ENCODE peak calls at places on chromosomes 1 and 21, in six cellular contexts. V is CD8-positive, alpha-beta memory T cell; G is psoas muscle; H is K562; Q is adrenal gland; Y is heart right ventricle. P is an unnamed sample.

GRCh38 chr1:30649321-30649991 is 73.9 kb downstream of the MATN1 start:
- DNase-seq in V (no peak), G (no peak), H (no peak), Q (no peak), Y (no peak), P (no peak)

GRCh38 chr1:96492236-96492635 is 229.3 kb upstream of the PTBP2 start:
- DNase-seq in V (no peak), G (no peak), H (no peak), Q (no peak), Y (no peak), P (no peak)

GRCh38 chr1:61605607-61606321 is 119.2 kb downstream of the TM2D1 start:
- DNase-seq in V (no peak), G (no peak), H (no peak), Q (no peak), Y (no peak), P (no peak)

GRCh38 chr1:101371259-101371658 is 134.4 kb downstream of the S1PR1 start:
- DNase-seq in V (no peak), G (no peak), H (peak; percentile 3), Q (peak; percentile 42), Y (no peak), P (no peak)

GRCh38 chr21:35467536-35467935 is 418.4 kb upstream of the RUNX1 start:
- DNase-seq in V (no peak), G (no peak), H (no peak), Q (no peak), Y (no peak), P (no peak)

GRCh38 chr1:103541431-103541830 is 15.9 kb downstream of the RNPC3 start:
- DNase-seq in V (no peak), G (no peak), H (no peak), Q (no peak), Y (no peak), P (no peak)

GRCh38 chr1:204396015-204396583 is 15.5 kb downstream of the PPP1R15B start:
- DNase-seq in V (no peak), G (no peak), H (peak; percentile 57), Q (no peak), Y (no peak), P (no peak)

GRCh38 chr1:10561497-10561896 is 86.7 kb downstream of the PEX14 start:
- DNase-seq in V (no peak), G (no peak), H (no peak), Q (no peak), Y (no peak), P (no peak)

GRCh38 chr1:183306317-183307042 is 111.7 kb downstream of the NMNAT2 start:
- DNase-seq in V (no peak), G (no peak), H (peak; percentile 9), Q (no peak), Y (no peak), P (no peak)

GRCh38 chr1:9211291-9211811 is 23.2 kb upstream of the H6PD start:
- DNase-seq in V (no peak), G (no peak), H (peak; percentile 27), Q (no peak), Y (no peak), P (no peak)

GRCh38 chr1:91011726-91012125 is 10.1 kb downstream of the ZNF644 start:
- DNase-seq in V (no peak), G (no peak), H (no peak), Q (no peak), Y (no peak), P (no peak)

GRCh38 chr1:20090119-20090518 is 20.1 kb downstream of the PLA2G5 start:
- DNase-seq in V (no peak), G (no peak), H (no peak), Q (no peak), Y (no peak), P (no peak)

GRCh38 chr1:26610781-26611180 is 81.2 kb downstream of the RPS6KA1 start:
- DNase-seq in V (no peak), G (no peak), H (no peak), Q (no peak), Y (no peak), P (no peak)

GRCh38 chr1:115114308-115114707 is 25.0 kb upstream of the TSPAN2 start:
- DNase-seq in V (no peak), G (no peak), H (no peak), Q (no peak), Y (peak; percentile 19), P (no peak)

GRCh38 chr1:162857850-162858249 is 3.1 kb downstream of the CCDC190 start:
- DNase-seq in V (no peak), G (no peak), H (no peak), Q (no peak), Y (no peak), P (no peak)

GRCh38 chr1:70542856-70543255 is 131.8 kb downstream of the CTH start:
- DNase-seq in V (no peak), G (no peak), H (no peak), Q (no peak), Y (no peak), P (no peak)

GRCh38 chr1:247107694-247108093 is 3.5 kb upstream of the ZNF669 start:
- DNase-seq in V (no peak), G (no peak), H (no peak), Q (no peak), Y (no peak), P (no peak)

GRCh38 chr1:17802164-17802563 is 47.0 kb downstream of the ACTL8 start:
- DNase-seq in V (no peak), G (no peak), H (no peak), Q (no peak), Y (no peak), P (no peak)

GRCh38 chr1:244214009-244214967 is 163.2 kb downstream of the ZBTB18 start:
- DNase-seq in V (no peak), G (peak; percentile 50), H (no peak), Q (peak; percentile 33), Y (no peak), P (no peak)

GRCh38 chr1:28955930-28956552 is 41.7 kb downstream of the EPB41 start:
- DNase-seq in V (no peak), G (no peak), H (no peak), Q (peak; percentile 11), Y (no peak), P (no peak)

GRCh38 chr1:206581571-206581981 is 30.7 kb downstream of the EIF2D start:
- DNase-seq in V (peak; percentile 76), G (no peak), H (no peak), Q (no peak), Y (no peak), P (peak; percentile 86)

GRCh38 chr1:206579747-206580437 is 32.4 kb downstream of the EIF2D start:
- DNase-seq in V (peak; percentile 84), G (peak; percentile 82), H (peak; percentile 70), Q (peak; percentile 87), Y (peak; percentile 68), P (peak; percentile 63)

GRCh38 chr1:206578959-206579358 is 33.3 kb downstream of the EIF2D start:
- DNase-seq in V (no peak), G (no peak), H (no peak), Q (no peak), Y (no peak), P (no peak)

GRCh38 chr1:206582537-206583460 is 29.5 kb downstream of the EIF2D start:
- DNase-seq in V (no peak), G (no peak), H (no peak), Q (no peak), Y (no peak), P (peak; percentile 28)

DNA sequence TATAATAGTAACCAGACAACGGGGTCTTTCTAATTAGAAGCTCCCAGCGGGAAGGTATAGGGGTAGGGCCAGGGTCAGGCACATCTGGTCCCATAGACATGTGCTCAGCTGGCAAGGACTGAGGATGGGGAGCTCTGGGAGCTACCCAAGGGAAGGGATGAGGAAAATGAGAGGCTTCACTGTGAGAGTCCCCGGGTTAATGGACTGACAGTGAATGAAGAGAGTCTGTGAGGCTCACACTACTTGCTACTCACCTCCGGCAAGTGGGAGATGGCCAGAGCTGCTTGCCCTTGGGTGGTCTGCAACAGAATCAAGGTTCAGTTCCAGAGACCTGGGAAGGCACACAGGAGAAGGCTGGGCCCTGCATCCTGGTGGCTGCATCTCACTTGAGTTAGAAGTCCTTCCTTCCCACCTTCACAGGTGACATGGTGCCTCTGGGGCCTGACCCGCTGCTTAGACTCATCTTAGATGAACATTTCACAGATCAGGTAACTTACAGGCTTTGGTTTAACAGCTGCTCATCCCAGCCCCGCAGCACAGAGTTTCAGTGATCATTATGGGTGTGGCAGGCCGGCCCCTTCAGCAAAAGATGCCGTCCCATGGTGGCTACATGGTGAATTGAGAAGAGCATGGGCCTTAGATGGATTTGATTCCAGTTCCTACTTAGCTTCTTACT is 31.7 kb downstream of the EIF2D start:
- DNase-seq in V (no peak), G (no peak), H (no peak), Q (no peak), Y (no peak), P (no peak)
- H3K36me3 ChIP-seq in V (peaks cover 47% of the 10 kb centered on the region), G (peaks cover 10% of the 10 kb centered on the region), H (peaks cover 45% of the 10 kb centered on the region), Q (no peaks in the 10 kb centered on the region), Y (peaks cover 33% of the 10 kb centered on the region), P (peaks cover 23% of the 10 kb centered on the region)

DNA sequence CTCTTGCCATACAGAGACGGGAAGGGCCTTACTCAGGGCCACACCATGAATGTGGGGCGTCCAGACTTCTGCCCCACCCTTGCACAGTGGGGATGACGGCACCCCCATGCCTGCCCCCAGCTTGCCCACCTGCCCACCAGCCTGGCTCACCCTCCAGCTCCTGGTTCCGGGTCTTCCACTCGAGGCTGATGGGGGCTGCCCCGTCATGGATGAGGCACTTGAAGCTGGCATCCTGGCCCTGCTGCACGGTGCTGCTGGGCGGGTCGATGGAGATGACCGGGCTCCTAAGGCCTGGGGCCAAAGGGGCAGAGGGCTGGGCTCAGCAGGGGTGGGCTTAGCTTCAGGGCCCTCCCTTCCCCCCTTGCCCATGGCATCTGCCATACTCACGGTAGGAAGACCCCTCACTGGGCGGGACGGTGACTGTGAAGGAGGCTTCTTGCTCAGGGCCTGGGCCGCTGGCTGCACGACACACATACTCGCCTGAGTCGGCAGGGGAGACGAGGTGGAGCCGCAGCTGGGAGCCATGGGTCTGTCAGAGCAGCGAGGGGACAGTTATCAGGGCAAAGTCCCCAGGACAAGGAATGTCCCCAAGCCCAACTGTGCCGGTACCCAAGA is 29.9 kb downstream of the LDLRAD2 start:
- DNase-seq in V (no peak), G (no peak), H (no peak), Q (no peak), Y (no peak), P (no peak)
- H3K36me3 ChIP-seq in V (no peaks in the 10 kb centered on the region), G (peaks cover 100% of the 10 kb centered on the region), H (peaks cover 82% of the 10 kb centered on the region), Q (no peaks in the 10 kb centered on the region), Y (peaks cover 100% of the 10 kb centered on the region), P (no peaks in the 10 kb centered on the region)

GRCh38 chr1:11714831-11715574 is 20.9 kb upstream of the AGTRAP start:
- DNase-seq in V (no peak), G (no peak), H (no peak), Q (no peak), Y (no peak), P (no peak)

GRCh38 chr1:11711490-11711889 is 20.0 kb downstream of the DRAXIN start:
- DNase-seq in V (no peak), G (no peak), H (no peak), Q (no peak), Y (no peak), P (no peak)

GRCh38 chr1:11713095-11713494 is 21.6 kb downstream of the DRAXIN start:
- DNase-seq in V (no peak), G (no peak), H (no peak), Q (no peak), Y (no peak), P (no peak)

GRCh38 chr1:11708554-11709350 is 17.2 kb downstream of the DRAXIN start:
- DNase-seq in V (no peak), G (no peak), H (peak; percentile 34), Q (no peak), Y (no peak), P (no peak)

GRCh38 chr1:11712285-11712684 is 20.8 kb downstream of the DRAXIN start:
- DNase-seq in V (no peak), G (no peak), H (no peak), Q (no peak), Y (no peak), P (no peak)
- H3K36me3 ChIP-seq in V (no peaks in the 10 kb centered on the region), G (no peaks in the 10 kb centered on the region), H (no peaks in the 10 kb centered on the region), Q (no peaks in the 10 kb centered on the region), Y (no peaks in the 10 kb centered on the region), P (no peaks in the 10 kb centered on the region)

GRCh38 chr1:214638997-214639396 is 36.0 kb downstream of the CENPF start:
- DNase-seq in V (no peak), G (no peak), H (no peak), Q (no peak), Y (no peak), P (no peak)
- H3K36me3 ChIP-seq in V (no peaks in the 10 kb centered on the region), G (no peaks in the 10 kb centered on the region), H (peaks cover 97% of the 10 kb centered on the region), Q (no peaks in the 10 kb centered on the region), Y (peaks cover 77% of the 10 kb centered on the region), P (no peaks in the 10 kb centered on the region)

P was measured in naive thymus-derived CD4-positive, alpha-beta T cell.